ENCODE peak calls at places on chromosomes 12 and 14, in six cellular contexts. L is glutamatergic neuron; S is stimulated activated CD8-positive, alpha-beta memory T cell treated with anti-CD3 and anti-CD28 coated beads, Interleukin-4, amount 100 ng/mL, for 1 hour; F is AG04449; G is KBM-7; I is effector memory CD8-positive, alpha-beta T cell. A is an unnamed sample.

GRCh38 chr14:89618309-89618708 is 201.3 kb upstream of the FOXN3 start:
- DNase-seq in G (peak; percentile 41), F (no peak), I (peak; percentile 18), S (no peak), L (no peak), A (peak; percentile 48)

GRCh38 chr12:107560194-107560905 is 125.2 kb upstream of the PWP1 start:
- DNase-seq in L (no peak), F (no peak), S (no peak), G (no peak), I (no peak), A (no peak)

GRCh38 chr14:31950760-31951637 is 126.1 kb upstream of the ARHGAP5 start:
- DNase-seq in I (no peak), F (no peak), G (no peak), S (no peak), L (peak; percentile 62), A (no peak)

GRCh38 chr12:118418385-118419057 is 42.2 kb downstream of the SUDS3 start:
- DNase-seq in I (no peak), L (no peak), G (no peak), S (no peak), F (no peak), A (no peak)

GRCh38 chr12:76374395-76375020 is 26.3 kb upstream of the BBS10 start:
- DNase-seq in L (no peak), F (peak; percentile 0), S (no peak), G (no peak), I (no peak), A (no peak)

GRCh38 chr12:100476013-100476751 is 2.5 kb downstream of the NR1H4 start:
- DNase-seq in F (no peak), I (no peak), G (no peak), L (no peak), S (no peak), A (no peak)

GRCh38 chr12:120583478-120584030 is 2.4 kb upstream of the POP5 start:
- DNase-seq in I (peak; percentile 74), L (peak; percentile 90), F (no peak), G (peak; percentile 89), S (peak; percentile 59), A (peak; percentile 55)

GRCh38 chr12:95358111-95359083 is 115.6 kb upstream of the METAP2 start:
- DNase-seq in I (no peak), L (no peak), F (no peak), G (no peak), S (no peak), A (no peak)

GRCh38 chr14:72904840-72905561 is 11.1 kb upstream of the DPF3 start:
- DNase-seq in F (no peak), G (peak; percentile 81), S (no peak), I (peak; percentile 63), L (peak; percentile 64), A (peak; percentile 74)

GRCh38 chr14:78424311-78424710 is 254.1 kb downstream of the NRXN3 start:
- DNase-seq in L (no peak), I (no peak), F (no peak), G (no peak), S (no peak), A (no peak)

GRCh38 chr14:105199093-105199492 is 18.0 kb upstream of the NUDT14 start:
- DNase-seq in F (no peak), S (no peak), G (no peak), I (no peak), L (no peak), A (no peak)

GRCh38 chr12:102095677-102096263 is 24.1 kb downstream of the NUP37 start:
- DNase-seq in F (no peak), G (peak; percentile 40), I (no peak), L (no peak), S (no peak), A (no peak)

GRCh38 chr14:104082807-104083206 is 2.7 kb upstream of the ASPG start:
- DNase-seq in S (no peak), I (no peak), L (no peak), G (no peak), F (no peak), A (no peak)

GRCh38 chr14:73246387-73247150 is 9.3 kb downstream of the PAPLN start:
- DNase-seq in S (no peak), I (no peak), F (no peak), L (no peak), G (no peak), A (no peak)

GRCh38 chr12:67853204-67853603 is 136.0 kb upstream of the IFNG-AS1 start:
- DNase-seq in L (no peak), F (peak; percentile 55), G (no peak), S (no peak), I (no peak), A (no peak)

GRCh38 chr12:109719123-109720022 is 5.7 kb downstream of the FAM222A start:
- DNase-seq in I (no peak), G (no peak), L (peak; percentile 45), S (no peak), F (no peak), A (no peak)

GRCh38 chr12:120361506-120362208 is 7.3 kb downstream of the MSI1 start:
- DNase-seq in S (no peak), L (peak; percentile 90), I (no peak), F (no peak), G (peak; percentile 28), A (no peak)

GRCh38 chr12:62802981-62803380 is 132.0 kb downstream of the PPM1H start:
- DNase-seq in L (no peak), S (no peak), G (no peak), I (no peak), F (no peak), A (no peak)

GRCh38 chr14:74364271-74364880 is 16.1 kb downstream of the VRTN start:
- DNase-seq in S (no peak), G (no peak), I (no peak), F (no peak), L (no peak), A (no peak)

GRCh38 chr12:6423267-6424007 is 21.3 kb upstream of the CD27 start:
- DNase-seq in L (peak; percentile 69), S (no peak), I (peak; percentile 77), F (peak; percentile 68), G (peak; percentile 93), A (peak; percentile 93)

GRCh38 chr14:20873370-20874177 is 17.6 kb upstream of the RNASE3 start:
- DNase-seq in F (no peak), S (peak; percentile 37), L (peak; percentile 90), I (peak; percentile 75), G (peak; percentile 91), A (peak; percentile 68)

GRCh38 chr12:3662516-3662915 is 90.4 kb downstream of the CRACR2A start:
- DNase-seq in S (no peak), G (no peak), F (no peak), L (peak; percentile 56), I (no peak), A (no peak)

GRCh38 chr12:107353312-107353711 is 260.0 kb upstream of the CRY1 start:
- DNase-seq in S (no peak), F (no peak), L (no peak), I (no peak), G (no peak), A (no peak)

GRCh38 chr12:57242691-57243454 is 8.1 kb downstream of the STAC3 start:
- DNase-seq in F (no peak), I (peak; percentile 58), L (peak; percentile 97), S (no peak), G (no peak), A (no peak)

GRCh38 chr14:62269204-62269603 is 507.0 kb downstream of the SNAPC1 start:
- DNase-seq in I (no peak), L (no peak), G (no peak), S (no peak), F (no peak), A (no peak)

GRCh38 chr14:84375235-84375634 is 1154.7 kb upstream of the FLRT2 start:
- DNase-seq in S (no peak), F (no peak), I (no peak), G (no peak), L (no peak), A (no peak)

GRCh38 chr12:32107376-32108267 is 975 bp downstream of the BICD1 start:
- DNase-seq in G (peak; percentile 44), L (no peak), S (no peak), F (no peak), I (peak; percentile 2), A (no peak)

GRCh38 chr14:104680056-104680805 is 9.2 kb upstream of the INF2 start:
- DNase-seq in I (no peak), L (no peak), F (no peak), S (no peak), G (no peak), A (no peak)

GRCh38 chr12:12406762-12407161 is 49.9 kb downstream of the BORCS5 start:
- DNase-seq in G (no peak), S (no peak), F (no peak), I (no peak), L (no peak), A (no peak)

GRCh38 chr12:120194534-120195395 is at the start of gene GCN1:
- DNase-seq in S (peak; percentile 57), L (peak; percentile 86), G (peak; percentile 83), I (peak; percentile 88), F (no peak), A (peak; percentile 61)

GRCh38 chr14:51211149-51211548 is 28.9 kb upstream of the TMX1 start:
- DNase-seq in L (no peak), I (no peak), S (no peak), F (no peak), G (no peak), A (no peak)

GRCh38 chr12:109994262-109995175 is 1.6 kb downstream of the GIT2 start:
- DNase-seq in I (no peak), L (no peak), S (no peak), F (no peak), G (peak; percentile 69), A (no peak)

GRCh38 chr14:93458234-93458633 is 27.5 kb downstream of the UNC79 start:
- DNase-seq in I (no peak), S (no peak), F (no peak), L (no peak), G (no peak), A (no peak)

GRCh38 chr14:33570717-33571058 is 380.2 kb downstream of the EGLN3 start:
- DNase-seq in S (no peak), F (no peak), I (no peak), G (no peak), L (no peak), A (no peak)

GRCh38 chr12:47602330-47602729 is 103.5 kb downstream of the RPAP3 start:
- DNase-seq in G (no peak), I (no peak), S (no peak), L (no peak), F (peak; percentile 12), A (no peak)

GRCh38 chr14:93996130-93996695 is 888 bp upstream of the CCDC197 start:
- DNase-seq in I (no peak), S (no peak), L (no peak), F (no peak), G (no peak), A (no peak)

GRCh38 chr12:52945389-52946232 is 3.3 kb upstream of the KRT18 start:
- DNase-seq in G (no peak), I (no peak), S (no peak), F (peak; percentile 52), L (no peak), A (no peak)

GRCh38 chr14:65483647-65484046 is 71.1 kb downstream of the FUT8 start:
- DNase-seq in I (no peak), L (no peak), F (no peak), S (no peak), G (no peak), A (no peak)

GRCh38 chr12:51401020-51401419 is 9.8 kb upstream of the GALNT6 start:
- DNase-seq in G (no peak), F (no peak), S (no peak), L (no peak), I (no peak), A (no peak)